ENCODE peak calls at places on chromosomes 5 and 9, in four cellular contexts. N is SK-N-SH, V is HepG2, S is H1. X is an unnamed sample.

GRCh38 chr5:69024241-69024651 is 69.6 kb upstream of the SLC30A5 start:
- DNase-seq in N (peak), V (peak), S (no peak), X (peak)

GRCh38 chr9:106421772-106422171 is 441.2 kb upstream of the ZNF462 start:
- DNase-seq in N (no peak), V (no peak), S (no peak), X (no peak)

GRCh38 chr5:117680421-117680820 is 1105.8 kb upstream of the SEMA6A start:
- DNase-seq in N (no peak), V (no peak), S (no peak), X (no peak)

GRCh38 chr9:11457809-11458785 is 845.3 kb upstream of the PTPRD start:
- DNase-seq in N (peak), V (no peak), S (peak), X (no peak)

GRCh38 chr5:132277971-132278964 is 15.9 kb upstream of the SLC22A4 start:
- DNase-seq in N (no peak), V (peak), S (no peak), X (no peak)

GRCh38 chr9:79240774-79241173 is 331.0 kb upstream of the TLE4 start:
- DNase-seq in N (no peak), V (no peak), S (no peak), X (no peak)

GRCh38 chr9:135526730-135527571 is 5.7 kb downstream of the LCN1 start:
- DNase-seq in N (no peak), V (peak), S (no peak), X (no peak)

GRCh38 chr9:120456218-120456617 is 123.7 kb downstream of the CDK5RAP2 start:
- DNase-seq in N (no peak), V (no peak), S (no peak), X (no peak)

GRCh38 chr9:15915711-15916110 is 362.9 kb downstream of the CCDC171 start:
- DNase-seq in N (no peak), V (no peak), S (no peak), X (no peak)

GRCh38 chr5:98770911-98771322 is 2.5 kb upstream of the RGMB start:
- DNase-seq in N (peak), V (no peak), S (no peak), X (no peak)

GRCh38 chr5:104498281-104498680 is 935.7 kb upstream of the NUDT12 start:
- DNase-seq in N (no peak), V (no peak), S (no peak), X (no peak)

DNA sequence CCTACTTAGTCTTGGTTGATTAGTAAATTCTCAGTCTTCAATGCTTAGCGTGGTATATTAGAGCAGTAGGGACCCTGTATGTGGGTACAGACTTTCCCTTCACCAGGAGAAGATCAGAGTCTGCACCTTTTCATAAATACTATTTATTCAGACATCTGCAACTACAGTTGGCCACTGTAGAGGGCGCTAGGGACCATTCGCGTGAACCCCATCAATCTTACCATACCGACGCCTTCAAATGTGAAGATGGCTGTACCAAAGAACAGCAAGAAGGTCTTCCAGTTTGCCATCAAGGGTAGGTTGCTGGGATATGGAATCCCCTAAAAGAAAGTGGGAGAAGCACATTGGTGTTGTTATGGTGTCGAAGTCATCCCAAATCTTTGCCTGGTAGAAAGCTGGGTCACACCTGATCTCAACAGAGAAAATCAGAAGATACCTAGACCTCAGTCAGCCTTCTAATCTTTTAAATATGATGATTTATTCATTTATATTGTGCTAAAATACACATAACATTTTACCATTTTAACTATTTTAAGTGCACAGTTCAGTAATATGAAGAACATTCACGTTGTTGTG is 19.1 kb downstream of the SLC36A3 start:
- DNase-seq in N (no peak), V (no peak), S (no peak), X (peak)
- TF ChIP-seq RAD21 in N (no peak), V (no peak), S (peak), X (peak)

GRCh38 chr5:80125962-80126480 is 90.9 kb downstream of the THBS4 start:
- DNase-seq in N (no peak), V (no peak), S (no peak), X (peak)

GRCh38 chr5:80124111-80124510 is 89.0 kb downstream of the THBS4 start:
- DNase-seq in N (no peak), V (no peak), S (no peak), X (no peak)

GRCh38 chr5:80127037-80127642 is 92.0 kb downstream of the THBS4 start:
- DNase-seq in N (no peak), V (no peak), S (no peak), X (no peak)

GRCh38 chr5:80124519-80124918 is 89.4 kb downstream of the THBS4 start:
- DNase-seq in N (no peak), V (no peak), S (no peak), X (no peak)

GRCh38 chr5:80125022-80125961 is 90.1 kb downstream of the THBS4 start:
- DNase-seq in N (no peak), V (no peak), S (no peak), X (no peak)
- TF ChIP-seq YY1 in N (no peak), V (no peak), S (no peak), X (no peak)

DNA sequence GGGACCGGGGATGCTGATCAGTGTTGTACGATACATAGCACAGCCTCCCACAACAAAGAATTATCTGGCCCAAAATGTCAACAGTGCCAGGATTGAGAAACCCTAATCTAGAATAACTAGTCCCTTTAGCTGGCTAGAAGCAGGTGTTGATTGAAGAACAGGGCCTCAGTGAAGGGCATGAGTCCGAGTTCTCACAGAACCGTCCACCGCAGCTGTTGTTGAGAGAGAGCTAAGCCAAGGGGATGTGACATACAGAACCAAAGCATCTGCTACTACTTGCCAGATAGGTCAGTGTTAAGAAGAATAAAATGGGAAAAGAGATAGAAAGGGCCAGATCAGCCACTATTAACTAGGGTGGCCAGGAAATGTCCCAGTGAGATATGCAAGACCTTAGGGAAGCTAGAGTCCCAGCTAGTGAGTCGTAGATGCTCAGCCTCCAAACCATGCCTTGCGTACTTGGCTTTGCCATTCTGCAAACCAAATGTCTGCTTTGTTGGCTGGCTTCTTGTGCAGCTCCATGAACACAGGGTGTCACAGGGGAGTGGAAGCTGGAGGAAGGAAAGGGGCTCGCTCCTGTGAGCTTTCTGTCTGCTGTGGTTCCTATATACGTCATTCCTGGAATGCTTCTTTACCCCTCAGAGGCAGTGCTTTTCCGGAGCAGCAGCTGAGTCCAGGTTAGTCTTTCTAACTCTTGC is 68.9 kb downstream of the FBXO38 start:
- DNase-seq in N (no peak), V (no peak), S (no peak), X (no peak)
- TF ChIP-seq RAD21 in N (no peak), V (no peak), S (no peak), X (no peak)

GRCh38 chr5:137220523-137220927 is 278.6 kb downstream of the SPOCK1 start:
- DNase-seq in N (peak), V (peak), S (peak), X (peak)
- TF ChIP-seq YY1 in N (no peak), V (no peak), S (no peak), X (no peak)

GRCh38 chr5:88846434-88846833 is 36.5 kb downstream of the MEF2C start:
- DNase-seq in N (no peak), V (no peak), S (no peak), X (no peak)

GRCh38 chr5:88847410-88847809 is 35.6 kb downstream of the MEF2C start:
- DNase-seq in N (no peak), V (no peak), S (no peak), X (no peak)

GRCh38 chr5:88841212-88841611 is 41.8 kb downstream of the MEF2C start:
- DNase-seq in N (no peak), V (no peak), S (no peak), X (no peak)

GRCh38 chr5:88842784-88843183 is 40.2 kb downstream of the MEF2C start:
- DNase-seq in N (no peak), V (no peak), S (no peak), X (no peak)

GRCh38 chr5:88845081-88845697 is 37.8 kb downstream of the MEF2C start:
- DNase-seq in N (no peak), V (no peak), S (no peak), X (no peak)
- TF ChIP-seq RAD21 in N (no peak), V (no peak), S (no peak), X (no peak)

GRCh38 chr5:88804444-88804843 is 78.5 kb downstream of the MEF2C start:
- DNase-seq in N (no peak), V (no peak), S (no peak), X (no peak)

GRCh38 chr5:88803309-88803708 is 79.7 kb downstream of the MEF2C start:
- DNase-seq in N (no peak), V (no peak), S (no peak), X (no peak)

GRCh38 chr5:88807327-88807726 is 75.7 kb downstream of the MEF2C start:
- DNase-seq in N (no peak), V (no peak), S (no peak), X (no peak)

GRCh38 chr5:88806338-88806737 is 76.6 kb downstream of the MEF2C start:
- DNase-seq in N (no peak), V (no peak), S (no peak), X (no peak)

GRCh38 chr5:88805151-88805784 is 77.7 kb downstream of the MEF2C start:
- DNase-seq in N (no peak), V (no peak), S (no peak), X (no peak)
- TF ChIP-seq YY1 in N (no peak), V (no peak), S (no peak), X (no peak)

GRCh38 chr5:122315511-122315910 is 3.5 kb downstream of the SNCAIP start:
- DNase-seq in N (no peak), V (no peak), S (no peak), X (no peak)
- TF ChIP-seq RAD21 in N (no peak), V (no peak), S (no peak), X (no peak)

DNA sequence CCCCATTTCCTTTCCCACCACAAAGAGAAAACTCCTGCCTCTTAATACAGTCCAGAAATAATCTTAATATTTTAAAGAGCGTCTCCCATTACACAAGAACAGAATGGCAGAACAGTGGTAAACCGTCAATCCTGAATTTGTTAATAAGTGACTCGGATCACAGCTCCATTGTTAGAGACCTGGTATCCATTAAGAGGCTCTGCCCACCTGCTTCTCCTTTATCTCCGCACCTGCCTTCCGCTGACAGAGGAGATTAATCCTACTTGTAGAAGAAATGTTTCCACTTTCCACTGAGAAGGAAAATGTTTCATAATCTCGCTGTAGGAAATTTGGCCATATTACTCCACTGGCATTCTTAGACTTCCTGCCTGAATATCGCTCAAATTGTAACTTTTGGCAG is 1493.2 kb downstream of the MAT2B start:
- DNase-seq in N (no peak), V (no peak), S (no peak), X (no peak)
- TF ChIP-seq YY1 in N (no peak), V (no peak), S (no peak), X (no peak)

GRCh38 chr9:129868571-129869486 is 33.6 kb downstream of the USP20 start:
- DNase-seq in N (no peak), V (no peak), S (no peak), X (no peak)
- TF ChIP-seq RAD21 in N (no peak), V (no peak), S (no peak), X (no peak)

GRCh38 chr9:2791246-2791645 is 52.6 kb downstream of the PUM3 start:
- DNase-seq in N (no peak), V (no peak), S (no peak), X (no peak)

GRCh38 chr9:2788948-2789347 is 54.9 kb downstream of the PUM3 start:
- DNase-seq in N (no peak), V (no peak), S (no peak), X (no peak)

GRCh38 chr9:2785060-2785459 is 58.8 kb downstream of the PUM3 start:
- DNase-seq in N (no peak), V (no peak), S (no peak), X (no peak)

GRCh38 chr9:2781336-2781735 is 62.6 kb downstream of the PUM3 start:
- DNase-seq in N (no peak), V (no peak), S (no peak), X (no peak)

DNA sequence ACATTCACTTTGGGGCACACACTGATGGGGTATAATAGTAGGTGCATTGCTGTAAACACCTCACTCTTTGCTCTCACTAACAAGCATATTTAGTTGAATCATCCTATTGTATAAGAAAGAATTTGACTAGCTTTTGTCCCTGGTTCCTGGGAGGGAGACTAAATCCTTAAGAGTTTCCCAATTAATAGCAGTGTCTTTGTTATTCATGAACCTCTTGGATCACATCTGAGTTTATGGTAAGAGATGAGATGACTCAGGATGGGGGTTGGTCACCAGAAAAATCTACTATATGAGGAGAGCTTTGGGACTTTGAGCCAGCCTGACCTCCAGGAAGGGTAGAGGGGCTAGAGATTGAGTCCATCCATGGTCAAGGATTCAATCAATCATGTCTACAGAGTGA is 56.8 kb downstream of the PUM3 start:
- DNase-seq in N (no peak), V (no peak), S (no peak), X (no peak)
- TF ChIP-seq YY1 in N (no peak), V (no peak), S (no peak), X (no peak)